ENCODE peak calls at places on chromosomes 13 and 19, in seven cellular contexts. Z, C, U, O, G, T and V are unnamed samples.

GRCh38 chr13:51475727-51476521 is 23.1 kb upstream of the INTS6 start:
- DNase-seq in Z (peak), C (no peak), U (no peak), O (peak), G (no peak), T (no peak), V (no peak)

GRCh38 chr13:75744127-75744526 is 108.0 kb downstream of the LMO7 start:
- DNase-seq in Z (no peak), C (no peak), U (no peak), O (no peak), G (no peak), T (no peak), V (no peak)

GRCh38 chr13:23380534-23380933 is 53.0 kb downstream of the SACS start:
- DNase-seq in Z (peak), C (no peak), U (peak), O (no peak), G (no peak), T (no peak), V (no peak)

GRCh38 chr19:10116085-10116865 is 3.4 kb downstream of the EIF3G start:
- DNase-seq in Z (no peak), C (no peak), U (no peak), O (no peak), G (no peak), T (no peak), V (no peak)

GRCh38 chr13:100707818-100708740 is 33.5 kb upstream of the TMTC4 start:
- DNase-seq in Z (no peak), C (no peak), U (no peak), O (no peak), G (no peak), T (no peak), V (peak)

GRCh38 chr19:10692673-10693264 is 8.5 kb upstream of the QTRT1 start:
- DNase-seq in Z (no peak), C (no peak), U (no peak), O (no peak), G (no peak), T (no peak), V (no peak)

GRCh38 chr19:57317503-57317902 is 2.8 kb upstream of the ZNF543 start:
- DNase-seq in Z (no peak), C (no peak), U (no peak), O (no peak), G (no peak), T (no peak), V (no peak)

GRCh38 chr19:36032251-36033104 is at the start of gene CLIP3:
- DNase-seq in Z (peak), C (peak), U (peak), O (peak), G (peak), T (no peak), V (peak)

GRCh38 chr19:32924200-32924599 is 47.6 kb downstream of the CEP89 start:
- DNase-seq in Z (peak), C (peak), U (peak), O (no peak), G (no peak), T (no peak), V (no peak)

DNA sequence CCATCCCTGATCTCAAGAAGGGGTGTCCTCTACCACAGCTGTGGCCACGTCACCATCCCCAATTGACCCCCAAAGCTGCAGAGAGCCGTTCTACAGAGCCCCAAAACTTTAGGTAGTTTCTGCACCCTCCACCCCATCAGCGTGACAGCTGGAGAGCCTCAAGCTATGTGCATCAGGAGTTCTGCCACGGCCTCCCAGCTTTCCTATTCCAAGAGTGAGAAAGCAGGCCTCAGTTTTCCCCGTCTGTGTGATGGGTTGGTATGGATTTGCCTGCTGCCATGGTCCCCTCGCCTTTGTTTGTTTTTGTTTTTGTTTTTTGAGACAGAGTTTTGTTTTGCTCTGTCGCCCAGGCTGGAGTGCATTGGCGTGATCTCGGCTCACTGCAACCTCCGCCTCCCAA is 1.5 kb downstream of the BCL3 start:
- DNase-seq in Z (no peak), C (no peak), U (no peak), O (no peak), G (no peak), T (no peak), V (no peak)
- H3K4me3 ChIP-seq in Z (peak), C (peak), U (peak), O (peak), G (peak), T (peak), V (peak)

GRCh38 chr19:31355330-31356289 is 6.4 kb upstream of the TSHZ3 start:
- DNase-seq in Z (no peak), C (no peak), U (no peak), O (no peak), G (no peak), T (no peak), V (no peak)
- H3K4me3 ChIP-seq in Z (no peak), C (no peak), U (no peak), O (no peak), G (no peak), T (no peak), V (no peak)

DNA sequence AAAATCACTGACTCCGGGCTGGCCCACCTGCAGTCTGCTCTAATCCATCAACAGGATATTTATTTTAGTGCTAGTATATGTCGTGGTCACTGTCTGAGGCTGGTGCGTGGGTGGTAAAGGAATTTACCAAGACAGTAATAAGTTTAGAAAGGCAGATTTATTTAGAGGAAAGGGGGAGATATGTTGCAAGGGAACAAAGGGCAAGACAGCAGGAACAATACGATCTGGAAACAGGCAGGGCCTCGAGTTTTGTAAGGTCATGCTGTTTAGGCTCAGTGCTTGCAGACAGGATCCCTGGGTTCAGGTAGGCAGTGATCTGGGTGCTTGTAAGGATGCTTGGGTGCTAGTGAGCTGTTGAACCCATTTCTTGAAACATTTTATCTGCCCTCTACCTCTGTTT is 748.2 kb upstream of the SLITRK5 start:
- DNase-seq in Z (peak), C (no peak), U (no peak), O (no peak), G (no peak), T (no peak), V (no peak)
- H3K4me3 ChIP-seq in Z (no peak), C (no peak), U (no peak), O (no peak), G (no peak), T (no peak), V (no peak)

GRCh38 chr13:102881819-102882686 is 36.2 kb downstream of the ERCC5 start:
- DNase-seq in Z (no peak), C (no peak), U (no peak), O (no peak), G (no peak), T (no peak), V (no peak)
- H3K4me3 ChIP-seq in Z (no peak), C (no peak), U (no peak), O (no peak), G (no peak), T (no peak), V (no peak)

GRCh38 chr19:13022859-13023636 is 27.8 kb downstream of the NFIX start:
- DNase-seq in Z (peak), C (peak), U (peak), O (peak), G (peak), T (peak), V (peak)
- H3K4me3 ChIP-seq in Z (peak), C (peak), U (peak), O (no peak), G (peak), T (peak), V (peak)

GRCh38 chr13:32537580-32538233 is 888 bp downstream of the N4BP2L2 start:
- DNase-seq in Z (no peak), C (peak), U (peak), O (peak), G (no peak), T (no peak), V (no peak)

GRCh38 chr13:32535748-32536147 is 2.8 kb downstream of the N4BP2L2 start:
- DNase-seq in Z (no peak), C (no peak), U (no peak), O (no peak), G (no peak), T (no peak), V (no peak)

GRCh38 chr13:32538621-32539246 is at the start of gene N4BP2L2:
- DNase-seq in Z (peak), C (peak), U (peak), O (peak), G (peak), T (peak), V (peak)

GRCh38 chr13:32535140-32535539 is 3.5 kb downstream of the N4BP2L2 start:
- DNase-seq in Z (peak), C (no peak), U (no peak), O (no peak), G (no peak), T (no peak), V (no peak)

DNA sequence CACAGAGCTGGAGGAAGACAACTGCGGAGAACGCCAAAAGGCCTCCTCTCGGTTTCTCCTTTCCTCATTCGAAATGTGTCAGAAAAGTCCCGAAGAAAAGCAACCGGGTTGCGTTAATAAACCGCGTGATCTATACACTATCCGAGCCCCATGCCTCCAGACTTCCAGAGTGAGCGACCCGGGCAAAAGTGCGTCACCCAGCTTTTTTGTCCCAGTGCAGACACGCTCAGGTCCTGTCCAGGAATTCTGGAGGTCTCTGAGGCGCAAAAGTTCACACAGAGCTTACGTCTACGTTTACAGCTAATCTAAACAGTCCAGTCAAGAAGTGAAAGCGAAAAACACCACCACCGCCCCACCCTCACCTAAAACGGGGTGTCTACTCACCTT is 368 bp downstream of the N4BP2L2 start:
- DNase-seq in Z (peak), C (no peak), U (peak), O (no peak), G (peak), T (no peak), V (peak)
- H3K4me3 ChIP-seq in Z (peak), C (peak), U (peak), O (peak), G (peak), T (peak), V (peak)